ENCODE peak calls at places on chromosomes 11 and 22, in four cellular contexts. D is HepG2, Y is K562, B is WTC11. A is an unnamed sample.
A peak's percentile ranks its signal among the peaks of the same experiment; 100 is the strongest.

GRCh38 chr11:62708423-62709261 is 1.2 kb downstream of the GNG3 start:
- DNase-seq in Y (no peak), B (peak; percentile 45), D (no peak), A (no peak)

GRCh38 chr11:33375688-33376311 is 118.6 kb downstream of the HIPK3 start:
- DNase-seq in D (no peak), Y (no peak), B (peak; percentile 61), A (peak; percentile 19)

GRCh38 chr11:66268953-66269906 is 791 bp downstream of the RAB1B start:
- DNase-seq in D (peak; percentile 58), Y (peak; percentile 67), B (peak; percentile 43), A (peak; percentile 45)

GRCh38 chr22:48259991-48260670 is 1497.7 kb downstream of the TBC1D22A start:
- DNase-seq in Y (no peak), D (no peak), B (no peak), A (no peak)

GRCh38 chr22:46691571-46691970 is 46.5 kb downstream of the CERK start:
- DNase-seq in B (no peak), Y (no peak), D (no peak), A (no peak)

GRCh38 chr11:83044958-83045712 is 26.6 kb downstream of the RAB30 start:
- DNase-seq in D (no peak), B (no peak), Y (no peak), A (peak; percentile 87)

GRCh38 chr22:31948002-31948401 is 3.7 kb downstream of the YWHAH start:
- DNase-seq in B (no peak), Y (no peak), D (no peak), A (no peak)

GRCh38 chr11:69261116-69261515 is 32.8 kb upstream of the MYEOV start:
- DNase-seq in D (peak; percentile 47), B (no peak), Y (no peak), A (no peak)

GRCh38 chr11:70095541-70096252 is 17.6 kb downstream of the ANO1 start:
- DNase-seq in D (no peak), B (no peak), Y (no peak), A (no peak)

GRCh38 chr11:134655189-134655937 is 243.3 kb upstream of the B3GAT1 start:
- DNase-seq in Y (no peak), B (no peak), D (no peak), A (no peak)

GRCh38 chr11:86245369-86246292 is 1.1 kb downstream of the EED start:
- DNase-seq in D (peak; percentile 23), Y (peak; percentile 33), B (no peak), A (no peak)

GRCh38 chr11:69536406-69536805 is 54.9 kb downstream of the LINC01488 start:
- DNase-seq in Y (no peak), D (no peak), B (no peak), A (no peak)

GRCh38 chr11:1394936-1395772 is 5.4 kb downstream of the BRSK2 start:
- DNase-seq in D (no peak), B (no peak), Y (no peak), A (no peak)

GRCh38 chr11:134244593-134244992 is 8.6 kb downstream of the THYN1 start:
- DNase-seq in B (no peak), Y (peak; percentile 31), D (peak; percentile 35), A (no peak)

GRCh38 chr11:45812581-45813548 is 7.9 kb downstream of the SLC35C1 start:
- DNase-seq in B (no peak), D (no peak), Y (no peak), A (no peak)

GRCh38 chr11:68264244-68264643 is 7.5 kb downstream of the C11orf24 start:
- DNase-seq in D (no peak), B (no peak), Y (no peak), A (no peak)

GRCh38 chr11:17547051-17547577 is at the start of gene OTOG:
- DNase-seq in Y (peak; percentile 32), D (no peak), B (peak; percentile 84), A (no peak)
- TF ChIP-seq NR3C1 in Y (no peak), D (no peak), B (no peak), A (no peak)

GRCh38 chr11:122202951-122203456 is 87.0 kb upstream of the BLID start:
- DNase-seq in Y (peak; percentile 57), D (peak; percentile 17), B (peak; percentile 84), A (peak; percentile 64)
- TF ChIP-seq NR3C1 in Y (no peak), D (no peak), B (no peak), A (no peak)

GRCh38 chr11:117910941-117911630 is 18.1 kb downstream of the TMPRSS13 start:
- DNase-seq in B (no peak), Y (no peak), D (no peak), A (no peak)
- TF ChIP-seq NR3C1 in B (no peak), Y (no peak), D (no peak), A (no peak)

GRCh38 chr11:14323118-14323676 is 35.8 kb downstream of the RRAS2 start:
- DNase-seq in Y (no peak), D (no peak), B (no peak), A (no peak)
- TF ChIP-seq NR3C1 in Y (no peak), D (no peak), B (no peak), A (no peak)

DNA sequence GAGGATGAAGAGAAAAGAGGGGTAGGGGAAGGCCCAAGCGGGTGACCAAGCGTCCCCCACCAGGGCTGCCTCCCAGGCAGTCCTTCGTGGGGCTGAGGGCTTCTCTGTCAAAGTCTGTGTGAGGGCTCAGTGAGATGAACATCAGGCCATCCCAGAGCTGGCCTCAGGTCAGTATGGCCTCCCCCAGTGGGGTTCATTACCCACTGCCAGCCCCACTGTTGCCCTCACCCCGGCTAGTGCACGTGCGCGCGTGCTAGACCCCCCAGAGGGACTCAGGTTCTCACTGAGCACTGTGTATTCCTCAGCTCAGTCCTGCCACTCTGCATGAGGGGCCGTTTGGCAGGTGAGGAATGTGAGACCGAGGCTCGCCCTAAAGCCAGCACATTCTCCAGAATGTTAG is 3.3 kb downstream of the KDELR3 start:
- DNase-seq in Y (no peak), B (no peak), D (no peak), A (no peak)
- TF ChIP-seq NR3C1 in Y (no peak), B (no peak), D (no peak), A (no peak)

GRCh38 chr22:35353318-35353717 is 27.6 kb upstream of the HMOX1 start:
- DNase-seq in B (no peak), D (no peak), Y (no peak), A (no peak)

GRCh38 chr22:35350539-35351503 is 30.1 kb upstream of the HMOX1 start:
- DNase-seq in D (peak; percentile 79), B (peak; percentile 94), Y (peak; percentile 93), A (peak; percentile 85)

GRCh38 chr22:35349704-35350538 is 31.0 kb upstream of the HMOX1 start:
- DNase-seq in B (no peak), D (no peak), Y (no peak), A (no peak)

GRCh38 chr22:35354068-35354467 is 26.8 kb upstream of the HMOX1 start:
- DNase-seq in D (no peak), B (no peak), Y (no peak), A (no peak)

GRCh38 chr22:35352214-35353111 is 28.4 kb upstream of the HMOX1 start:
- DNase-seq in D (peak; percentile 45), Y (no peak), B (peak; percentile 67), A (peak; percentile 30)
- TF ChIP-seq NR3C1 in D (no peak), Y (no peak), B (no peak), A (no peak)

DNA sequence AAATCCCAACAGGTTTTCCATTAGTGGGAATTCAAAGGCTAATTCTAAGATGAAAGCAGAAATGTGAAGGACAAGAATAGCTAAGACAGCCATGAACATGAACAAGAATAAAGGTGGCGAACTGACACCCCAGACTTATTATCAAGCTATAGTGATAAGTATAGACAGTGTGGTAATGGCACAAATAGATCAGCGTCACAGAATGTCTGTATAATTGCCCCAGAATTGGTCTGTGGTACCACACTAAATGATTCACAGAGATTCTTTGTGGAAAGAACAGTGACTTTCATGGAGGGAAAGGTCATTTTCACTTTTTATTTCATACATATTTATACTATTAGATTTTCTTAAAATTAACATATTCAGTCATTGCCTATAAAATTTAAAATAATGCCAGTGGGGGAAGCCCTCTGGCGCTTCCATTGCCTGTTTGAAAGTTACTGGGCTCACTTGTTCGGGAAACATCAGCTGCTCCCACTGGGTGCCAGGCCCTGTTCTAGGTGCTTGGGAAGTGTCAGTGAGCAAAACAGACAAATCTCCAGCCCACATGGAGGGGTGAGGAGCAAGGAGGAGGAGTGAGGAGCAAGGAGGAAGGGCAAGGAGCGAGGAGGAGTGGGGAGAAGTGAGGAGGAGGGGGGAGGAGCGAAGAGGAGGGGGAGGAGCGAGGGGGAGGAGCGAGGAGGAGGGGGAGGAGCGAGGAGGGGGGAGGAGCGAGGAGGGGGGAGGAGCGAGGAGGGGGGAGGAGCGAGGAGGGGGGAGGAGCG is 11.3 kb upstream of the NLRP6 start:
- DNase-seq in Y (peak; percentile 86), D (no peak), B (no peak), A (peak; percentile 48)
- TF ChIP-seq NR3C1 in Y (no peak), D (no peak), B (no peak), A (no peak)

GRCh38 chr11:124174001-124174400 is 9.1 kb upstream of the OR10D3 start:
- DNase-seq in B (no peak), D (peak; percentile 47), Y (peak; percentile 33), A (peak; percentile 3)
- TF ChIP-seq NR3C1 in B (no peak), D (no peak), Y (no peak), A (no peak)

GRCh38 chr11:7577226-7577882 is 63.6 kb downstream of the PPFIBP2 start:
- DNase-seq in D (no peak), B (no peak), Y (no peak), A (no peak)

GRCh38 chr11:7578276-7578955 is 64.6 kb downstream of the PPFIBP2 start:
- DNase-seq in B (no peak), Y (no peak), D (no peak), A (no peak)

GRCh38 chr11:7579226-7579825 is 65.5 kb downstream of the PPFIBP2 start:
- DNase-seq in Y (no peak), B (no peak), D (no peak), A (no peak)

GRCh38 chr11:7576671-7577225 is 62.9 kb downstream of the PPFIBP2 start:
- DNase-seq in B (no peak), Y (no peak), D (no peak), A (no peak)

GRCh38 chr11:7577883-7578242 is 64.1 kb downstream of the PPFIBP2 start:
- DNase-seq in Y (no peak), B (no peak), D (no peak), A (no peak)
- TF ChIP-seq NR3C1 in Y (no peak), B (no peak), D (no peak), A (no peak)